ENCODE peak calls at places on chromosomes 3 and 15, in eight cellular contexts. E is mammary epithelial cell, G is esophagus muscularis mucosa, I is Peyer's patch, X is kidney, J is PC-3, D is fibroblast of lung, P is breast epithelium. Q is an unnamed sample. For H3K4me1, the result is how much of the 10 kb centered on the place peaks cover.

GRCh38 chr3:53715815-53716483 is 130.3 kb downstream of the CHDH start:
- DNase-seq in G (no peak), X (no peak), D (peak), I (no peak), E (no peak), J (no peak), P (no peak), Q (no peak)

GRCh38 chr15:65082303-65082958 is 5.9 kb downstream of the KBTBD13 start:
- DNase-seq in P (no peak), G (no peak), X (no peak), D (no peak), J (peak), I (peak), E (no peak), Q (no peak)

GRCh38 chr3:146503459-146504202 is 34.3 kb upstream of the PLSCR2 start:
- DNase-seq in I (no peak), X (peak), G (no peak), J (peak), P (no peak), D (peak), E (peak), Q (no peak)

GRCh38 chr3:159559771-159560170 is 428.9 kb upstream of the IL12A start:
- DNase-seq in P (no peak), E (no peak), X (no peak), I (no peak), J (peak), D (peak), G (no peak), Q (no peak)

GRCh38 chr15:82159922-82160321 is 102.6 kb downstream of the EFL1 start:
- DNase-seq in G (no peak), P (no peak), X (no peak), D (peak), J (peak), I (no peak), E (peak), Q (no peak)

GRCh38 chr3:127275287-127275781 is 12.5 kb downstream of the PRR20G start:
- DNase-seq in G (peak), D (peak), E (peak), J (peak), P (peak), I (no peak), X (no peak), Q (no peak)

GRCh38 chr3:38039899-38040261 is 872 bp downstream of the DLEC1 start:
- DNase-seq in D (peak), X (no peak), P (peak), I (no peak), G (no peak), E (no peak), J (no peak), Q (no peak)

GRCh38 chr3:39166932-39167532 is 13.6 kb upstream of the CSRNP1 start:
- DNase-seq in P (no peak), G (no peak), I (no peak), X (no peak), J (peak), E (peak), D (peak), Q (no peak)

GRCh38 chr3:173733029-173733652 is 335.6 kb downstream of the NLGN1 start:
- DNase-seq in G (no peak), P (no peak), I (no peak), X (no peak), E (no peak), J (peak), D (peak), Q (no peak)

GRCh38 chr3:40719660-40720287 is 195.0 kb downstream of the ZNF621 start:
- DNase-seq in D (peak), I (no peak), E (peak), G (peak), P (peak), J (peak), X (no peak), Q (no peak)

GRCh38 chr3:190362258-190362657 is 25.7 kb upstream of the CLDN16 start:
- DNase-seq in G (no peak), I (no peak), D (no peak), E (no peak), P (no peak), X (no peak), J (no peak), Q (no peak)

GRCh38 chr3:142447308-142447851 is 457 bp downstream of the XRN1 start:
- DNase-seq in J (peak), D (peak), X (peak), G (no peak), I (peak), E (peak), P (peak), Q (no peak)

GRCh38 chr15:73818308-73818985 is 54.9 kb upstream of the TBC1D21 start:
- DNase-seq in P (no peak), I (no peak), D (no peak), J (no peak), E (no peak), G (no peak), X (no peak), Q (no peak)

GRCh38 chr3:152331975-152332374 is 63.2 kb downstream of the MBNL1 start:
- DNase-seq in J (peak), P (no peak), I (no peak), X (no peak), G (no peak), E (no peak), D (no peak), Q (no peak)

GRCh38 chr3:148925841-148926240 is 60.7 kb downstream of the CPA3 start:
- DNase-seq in D (no peak), J (no peak), P (no peak), G (no peak), I (no peak), X (no peak), E (no peak), Q (no peak)

GRCh38 chr3:50237133-50237651 is 1.2 kb downstream of the GNAI2 start:
- DNase-seq in D (peak), I (no peak), E (peak), X (peak), P (no peak), G (no peak), J (peak), Q (no peak)

GRCh38 chr3:195886181-195887141 is 21.9 kb downstream of the TNK2 start:
- DNase-seq in E (no peak), P (no peak), J (peak), X (peak), I (no peak), G (no peak), D (peak), Q (no peak)

GRCh38 chr15:67098768-67099282 is 33.4 kb downstream of the SMAD3 start:
- DNase-seq in E (no peak), D (peak), I (no peak), J (no peak), X (no peak), P (no peak), G (no peak), Q (no peak)

GRCh38 chr3:133834621-133835417 is 29.2 kb downstream of the SRPRB start:
- DNase-seq in D (no peak), G (no peak), E (no peak), P (no peak), J (no peak), X (no peak), I (no peak), Q (peak)

GRCh38 chr3:10108091-10108490 is at the start of gene FANCD2OS:
- DNase-seq in P (no peak), E (no peak), G (no peak), D (no peak), X (no peak), I (no peak), J (no peak), Q (no peak)

GRCh38 chr15:92011611-92012367 is 158.3 kb downstream of the SLCO3A1 start:
- DNase-seq in X (no peak), I (no peak), P (no peak), D (peak), J (peak), G (no peak), E (peak), Q (no peak)

GRCh38 chr15:70617076-70617910 is 146.1 kb downstream of the UACA start:
- DNase-seq in I (no peak), P (no peak), J (peak), D (peak), X (no peak), G (peak), E (no peak), Q (no peak)

GRCh38 chr3:143978263-143978631 is 6.6 kb downstream of the DIPK2A start:
- DNase-seq in J (no peak), I (no peak), E (no peak), G (no peak), X (no peak), P (no peak), D (no peak), Q (no peak)

GRCh38 chr15:71752604-71753289 is 57.6 kb upstream of the NR2E3 start:
- DNase-seq in J (peak), E (peak), I (peak), P (no peak), G (no peak), X (no peak), D (peak), Q (no peak)

GRCh38 chr3:44415421-44415820 is 62.0 kb downstream of the ZNF445 start:
- DNase-seq in I (no peak), P (no peak), J (no peak), E (no peak), X (no peak), D (no peak), G (peak), Q (no peak)

GRCh38 chr3:46947981-46948791 is 28.4 kb downstream of the CCDC12 start:
- DNase-seq in E (peak), J (peak), I (peak), D (peak), X (peak), G (no peak), P (no peak), Q (no peak)
- H3K4me1 ChIP-seq in E (half or more), J (under half), I (half or more), D (under half), X (half or more), G (half or more), P (under half), Q (half or more)

GRCh38 chr15:69532856-69533255 is 80.2 kb downstream of the RPLP1 start:
- DNase-seq in D (no peak), P (no peak), G (no peak), X (no peak), E (no peak), J (no peak), I (no peak), Q (no peak)

GRCh38 chr15:69531302-69532027 is 78.8 kb downstream of the RPLP1 start:
- DNase-seq in I (no peak), E (no peak), J (no peak), X (no peak), G (no peak), D (peak), P (no peak), Q (no peak)

GRCh38 chr15:69533504-69533903 is 80.9 kb downstream of the RPLP1 start:
- DNase-seq in X (no peak), P (no peak), J (no peak), E (no peak), G (no peak), D (no peak), I (no peak), Q (no peak)

GRCh38 chr15:69530234-69530633 is 77.6 kb downstream of the RPLP1 start:
- DNase-seq in P (no peak), E (no peak), J (no peak), G (no peak), X (no peak), D (no peak), I (no peak), Q (no peak)

GRCh38 chr15:69532066-69532465 is 79.4 kb downstream of the RPLP1 start:
- DNase-seq in E (no peak), G (no peak), P (no peak), X (no peak), D (no peak), I (no peak), J (no peak), Q (no peak)
- H3K4me3 ChIP-seq in E (no peak), G (no peak), P (no peak), X (no peak), D (no peak), I (no peak), J (no peak), Q (no peak)

DNA sequence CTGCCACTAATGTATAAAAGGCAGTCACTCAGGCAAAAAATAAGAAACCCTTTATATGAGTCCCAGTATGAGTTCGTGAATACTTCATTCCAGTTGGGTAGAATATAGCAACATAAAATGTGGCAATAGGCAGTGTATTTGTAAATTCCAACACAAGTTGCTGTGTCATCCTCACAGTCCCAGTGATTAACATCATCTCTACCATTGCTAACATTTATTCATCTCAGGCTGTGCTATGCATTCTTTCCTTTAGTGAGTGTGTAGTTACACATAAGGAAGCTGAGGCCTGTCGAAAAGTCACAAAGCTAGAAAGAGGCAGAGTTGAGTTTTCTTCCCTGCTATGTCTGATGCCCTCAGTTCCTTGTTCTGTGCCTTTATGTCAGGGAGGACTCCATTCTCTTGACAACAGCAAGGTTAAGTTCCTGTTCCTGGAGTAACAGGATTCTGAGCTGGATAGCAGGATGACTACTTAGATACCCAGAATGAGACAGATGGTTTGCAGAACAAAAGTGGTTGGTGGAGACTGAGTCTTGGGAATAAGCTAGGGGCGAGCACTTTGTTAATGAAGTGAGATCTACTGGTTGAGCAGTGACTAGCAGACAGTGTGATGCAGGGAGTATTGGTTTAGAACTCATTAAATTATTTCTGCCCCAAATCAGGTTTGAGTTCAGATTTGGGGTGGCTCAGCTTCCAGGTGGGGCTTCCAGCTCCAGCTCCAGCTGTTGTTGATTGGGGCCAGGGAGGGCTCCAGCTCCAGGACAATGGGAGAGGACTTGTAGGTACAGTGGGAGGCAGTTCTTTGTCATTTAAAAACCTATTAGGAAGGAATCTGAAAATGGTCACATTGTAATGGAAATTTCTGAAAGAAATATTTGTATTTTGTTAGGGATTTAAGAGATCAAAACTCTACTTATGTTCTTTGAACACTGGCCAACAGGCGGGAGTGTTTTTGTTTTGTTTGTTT is 96.7 kb downstream of the FNDC3B start:
- DNase-seq in I (no peak), X (no peak), D (peak), P (no peak), E (peak), J (no peak), G (no peak), Q (no peak)
- TF ChIP-seq CTCF in I (no peak), X (no peak), D (no peak), P (no peak), E (no peak), J (no peak), G (no peak), Q (no peak)

DNA sequence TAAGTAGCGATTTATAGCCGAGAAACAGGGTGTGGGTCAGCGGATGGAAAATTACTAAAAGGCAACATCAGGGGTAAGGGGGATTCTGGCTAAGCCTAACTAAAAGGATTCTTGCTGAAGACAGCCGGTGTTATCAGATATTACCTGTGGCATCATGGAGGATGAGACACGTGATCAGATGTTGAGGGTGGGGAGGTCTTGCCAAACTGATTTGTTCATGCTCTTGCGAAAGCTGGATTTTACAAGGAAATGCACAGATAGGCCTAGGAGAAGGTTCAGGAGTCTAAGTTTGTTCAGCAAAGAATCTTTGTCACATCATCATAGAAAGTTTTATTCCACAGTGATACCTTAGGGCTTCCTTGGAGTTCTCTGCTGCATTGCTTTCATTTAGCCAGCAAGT is 396.8 kb upstream of the TBL1XR1 start:
- DNase-seq in P (no peak), I (no peak), G (no peak), D (no peak), J (peak), X (no peak), E (peak), Q (no peak)
- H3K4me1 ChIP-seq in P (under half), I (under half), G (half or more), D (under half), J (half or more), X (under half), E (half or more), Q (half or more)

DNA sequence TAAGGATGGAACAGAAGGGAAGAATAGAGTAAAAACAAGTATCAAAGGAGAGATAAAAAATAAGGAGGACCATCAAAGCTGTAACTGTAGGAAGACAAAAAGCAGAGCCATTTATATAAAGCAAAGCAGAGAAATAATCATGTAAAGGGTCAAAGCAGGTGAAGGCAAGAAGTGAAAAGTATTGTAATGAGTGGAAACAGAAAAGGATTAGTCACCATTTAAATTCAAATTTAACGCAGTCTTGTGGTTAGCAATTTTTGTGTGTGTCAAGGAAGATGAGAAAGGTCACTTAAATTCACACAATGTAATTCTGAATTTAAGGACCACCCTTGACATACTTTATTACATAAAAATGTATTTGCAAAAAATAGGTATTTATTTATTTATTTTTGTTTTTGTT is 567.8 kb downstream of the ROBO1 start:
- DNase-seq in D (peak), P (no peak), J (no peak), I (no peak), E (no peak), G (no peak), X (no peak), Q (no peak)
- H3K4me3 ChIP-seq in D (no peak), P (no peak), J (no peak), I (no peak), E (no peak), G (no peak), X (no peak), Q (no peak)

DNA sequence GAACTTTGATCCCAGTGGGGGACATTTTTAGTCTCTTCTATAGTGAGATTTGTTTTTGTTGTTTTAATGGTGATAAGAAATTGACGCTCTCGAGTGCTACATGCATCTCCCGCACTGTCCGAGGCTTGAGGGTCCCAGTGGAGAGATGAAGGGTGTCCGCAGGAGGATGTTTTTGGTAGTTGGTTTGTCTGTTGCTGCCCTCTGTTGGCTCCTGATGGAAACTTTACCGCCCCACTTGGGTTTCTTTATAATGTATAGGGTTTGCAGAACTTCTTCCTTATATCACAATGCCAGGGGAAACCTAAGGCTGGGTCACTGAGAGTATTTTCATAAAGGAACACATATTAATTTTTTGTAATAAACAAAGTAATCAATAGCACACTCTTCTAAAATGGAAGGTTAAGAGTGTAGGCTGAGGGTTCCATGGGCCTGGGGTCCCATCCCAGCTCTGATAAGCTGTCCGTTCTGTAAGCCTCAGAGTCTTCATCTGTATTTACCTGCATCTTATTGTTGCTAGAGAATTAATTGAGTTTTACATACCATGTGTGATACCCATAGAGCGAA is 185.3 kb upstream of the FEZF2 start:
- DNase-seq in G (peak), J (peak), E (no peak), X (no peak), I (no peak), P (no peak), D (no peak), Q (no peak)
- TF ChIP-seq CTCF in G (peak), J (peak), E (peak), X (no peak), I (no peak), P (no peak), D (peak), Q (no peak)

GRCh38 chr15:87860743-87861142 is 395.8 kb downstream of the NTRK3 start:
- DNase-seq in P (no peak), X (no peak), I (no peak), J (no peak), G (no peak), E (no peak), D (no peak), Q (no peak)
- H3K4me1 ChIP-seq in P (under half), X (under half), I (under half), J (under half), G (under half), E (under half), D (under half), Q (under half)

GRCh38 chr3:58667704-58668103 is 1.1 kb upstream of the FAM3D start:
- DNase-seq in X (no peak), G (no peak), E (no peak), P (no peak), I (peak), D (no peak), J (no peak), Q (no peak)
- H3K4me3 ChIP-seq in X (no peak), G (no peak), E (no peak), P (no peak), I (no peak), D (no peak), J (no peak), Q (no peak)

DNA sequence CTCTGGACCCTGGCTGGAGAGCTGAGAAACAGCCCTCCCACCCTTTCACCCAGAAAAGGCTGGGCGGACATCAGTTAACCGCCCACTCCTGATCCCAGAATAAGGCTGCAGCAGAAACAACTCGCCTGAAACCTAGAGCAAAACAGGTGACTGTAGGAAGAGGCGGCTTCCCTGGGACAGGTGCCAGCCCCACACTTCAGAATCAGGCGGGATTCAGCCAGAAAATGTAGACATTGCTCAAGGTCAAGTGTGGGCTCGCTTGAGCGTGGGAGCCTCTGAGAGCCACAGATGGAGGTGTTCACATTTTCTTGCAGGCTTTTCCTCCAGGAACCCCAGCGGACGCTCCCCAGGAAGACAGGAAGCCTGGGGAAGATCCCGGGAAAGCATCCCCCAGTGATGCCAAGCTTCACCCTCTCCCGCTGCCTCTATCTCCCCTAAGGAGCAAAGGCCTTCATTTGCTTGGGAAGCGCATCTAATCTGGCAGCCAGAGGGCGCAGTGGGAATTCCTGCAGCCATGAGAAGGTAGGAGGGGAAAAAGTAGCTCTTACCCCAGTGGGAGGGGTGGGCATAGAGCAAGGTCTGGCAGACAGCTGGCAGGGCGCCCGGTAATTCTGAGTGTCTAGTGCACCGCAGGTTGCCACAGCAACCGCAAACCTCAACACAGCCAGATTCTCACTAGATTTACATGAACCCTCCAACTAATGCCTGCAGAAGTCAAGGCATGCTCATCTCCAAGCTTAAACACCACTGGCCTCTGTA is 77.7 kb downstream of the OCA2 start:
- DNase-seq in E (peak), P (peak), D (peak), I (peak), X (peak), G (peak), J (peak), Q (peak)
- TF ChIP-seq CTCF in E (no peak), P (peak), D (peak), I (no peak), X (peak), G (peak), J (peak), Q (no peak)